ENCODE peak calls at places on chromosomes 11 and 22, in nine cellular contexts. F, D, K, V, X, L, U, C and H are unnamed samples.
A peak's percentile ranks its signal among the peaks of the same experiment; 100 is the strongest.

GRCh38 chr11:119284344-119285157 is 32.4 kb downstream of the MCAM start:
- DNase-seq in U (no peak), K (peak; percentile 13), C (no peak), X (no peak), L (no peak), F (no peak), D (no peak), V (peak; percentile 2), H (no peak)

GRCh38 chr11:46298699-46299424 is 21.4 kb downstream of the CREB3L1 start:
- DNase-seq in C (no peak), K (peak; percentile 83), D (no peak), L (no peak), X (no peak), V (no peak), F (no peak), U (no peak), H (no peak)

GRCh38 chr11:27471067-27471587 is 1.5 kb downstream of the LGR4 start:
- DNase-seq in L (no peak), V (no peak), C (no peak), K (no peak), D (no peak), F (peak; percentile 39), X (no peak), U (no peak), H (no peak)

GRCh38 chr11:75342231-75342918 is 9.1 kb downstream of the ARRB1 start:
- DNase-seq in U (no peak), X (no peak), F (peak; percentile 38), K (no peak), D (no peak), V (no peak), L (no peak), C (no peak), H (no peak)

GRCh38 chr22:19483481-19484244 is 3.9 kb downstream of the CDC45 start:
- DNase-seq in K (peak; percentile 86), L (peak; percentile 40), V (no peak), X (no peak), F (no peak), U (no peak), D (no peak), C (no peak), H (no peak)

GRCh38 chr11:2888266-2888968 is 2.8 kb upstream of the CDKN1C start:
- DNase-seq in F (peak; percentile 94), D (peak; percentile 96), K (peak; percentile 77), X (no peak), V (peak; percentile 52), L (no peak), C (peak; percentile 91), U (peak; percentile 99), H (no peak)

GRCh38 chr22:28882545-28882877 is 861 bp upstream of the ZNRF3 start:
- DNase-seq in C (no peak), V (no peak), F (no peak), D (no peak), L (no peak), U (no peak), X (no peak), K (no peak), H (no peak)

GRCh38 chr11:131356201-131356600 is 14.2 kb upstream of the NTM start:
- DNase-seq in L (no peak), D (no peak), V (no peak), X (no peak), C (no peak), K (no peak), F (no peak), U (no peak), H (no peak)

GRCh38 chr11:92837595-92837994 is 131.9 kb upstream of the MTNR1B start:
- DNase-seq in F (no peak), X (no peak), U (no peak), L (peak; percentile 73), K (no peak), D (no peak), C (no peak), V (no peak), H (no peak)

GRCh38 chr22:17638182-17638431 is 450 bp upstream of the BCL2L13 start:
- DNase-seq in V (no peak), L (peak; percentile 72), K (no peak), D (no peak), C (no peak), X (no peak), U (no peak), F (no peak), H (no peak)

GRCh38 chr11:46776878-46777277 is 57.9 kb downstream of the F2 start:
- DNase-seq in K (no peak), X (no peak), V (no peak), F (no peak), D (no peak), C (no peak), U (no peak), L (no peak), H (no peak)

DNA sequence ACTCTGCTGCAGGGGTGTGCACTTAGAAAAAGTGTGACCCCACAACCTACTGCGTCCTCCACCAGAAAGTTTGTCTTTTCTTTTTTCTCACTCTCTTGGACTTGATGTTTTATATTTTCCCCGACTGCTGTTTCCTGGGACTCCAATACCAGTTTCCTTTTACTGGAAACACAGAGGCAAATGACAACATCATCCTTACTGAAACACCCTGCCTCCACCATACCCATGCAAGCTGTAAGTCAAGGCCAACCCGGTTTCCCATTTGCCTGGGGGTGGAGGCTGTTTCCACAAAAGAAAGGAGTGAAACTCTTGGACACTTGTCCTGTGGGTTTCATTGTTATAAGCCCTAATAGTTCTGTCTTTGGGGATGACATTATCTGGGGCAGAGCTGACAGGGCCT is 68.9 kb upstream of the OR5AN1 start:
- DNase-seq in X (no peak), D (no peak), K (no peak), C (peak; percentile 54), U (no peak), F (no peak), L (no peak), V (no peak), H (no peak)
- TF ChIP-seq CTCF in X (no peak), D (no peak), K (no peak), C (no peak), U (no peak), F (no peak), L (no peak), V (no peak), H (no peak)

GRCh38 chr22:22368516-22368915 is 123.9 kb downstream of the VPREB1 start:
- DNase-seq in X (no peak), K (no peak), C (no peak), U (no peak), D (peak; percentile 34), V (no peak), L (no peak), F (no peak), H (no peak)

GRCh38 chr22:22369962-22370265 is 125.3 kb downstream of the VPREB1 start:
- DNase-seq in F (no peak), X (no peak), C (no peak), L (no peak), D (peak; percentile 73), U (no peak), V (no peak), K (no peak), H (no peak)

GRCh38 chr22:22374163-22374562 is 129.6 kb downstream of the VPREB1 start:
- DNase-seq in X (no peak), V (no peak), C (no peak), L (no peak), D (no peak), K (no peak), F (no peak), U (no peak), H (no peak)

GRCh38 chr22:22372063-22372462 is 127.5 kb downstream of the VPREB1 start:
- DNase-seq in V (no peak), C (no peak), X (no peak), L (no peak), F (no peak), K (no peak), D (peak; percentile 44), U (no peak), H (no peak)

DNA sequence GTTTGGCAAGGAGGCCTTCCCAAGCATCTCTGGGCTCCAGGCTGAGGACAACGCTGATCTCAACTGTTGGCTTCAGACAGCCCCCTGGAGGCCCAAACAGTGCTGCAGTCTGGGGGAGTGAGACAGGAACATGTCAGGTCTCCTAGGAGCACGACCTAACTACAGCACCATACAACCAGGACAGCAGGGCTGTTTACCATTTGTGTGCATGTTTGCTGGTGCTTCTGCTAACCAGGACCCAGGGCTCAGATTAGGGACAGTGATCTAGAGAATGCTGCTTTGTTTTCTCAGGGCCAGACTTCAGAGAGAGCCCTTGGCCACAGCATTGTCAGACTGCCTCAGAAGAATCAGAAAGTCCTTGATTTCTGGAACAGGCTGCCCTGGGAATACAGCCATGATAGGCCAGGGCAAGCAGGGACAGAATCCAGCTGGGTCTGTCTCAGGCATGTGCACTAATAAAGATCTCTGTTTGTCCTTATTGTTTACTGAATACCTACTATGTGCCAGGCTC is 126.5 kb downstream of the VPREB1 start:
- DNase-seq in V (no peak), K (no peak), F (no peak), L (no peak), U (no peak), X (no peak), C (no peak), D (peak; percentile 36), H (no peak)
- TF ChIP-seq CTCF in V (no peak), K (no peak), F (no peak), L (no peak), U (no peak), X (no peak), C (no peak), D (no peak), H (no peak)

GRCh38 chr22:30767656-30768055 is 73.0 kb downstream of the OSBP2 start:
- DNase-seq in V (no peak), C (no peak), L (no peak), X (no peak), K (no peak), U (no peak), D (no peak), F (peak; percentile 26), H (no peak)

DNA sequence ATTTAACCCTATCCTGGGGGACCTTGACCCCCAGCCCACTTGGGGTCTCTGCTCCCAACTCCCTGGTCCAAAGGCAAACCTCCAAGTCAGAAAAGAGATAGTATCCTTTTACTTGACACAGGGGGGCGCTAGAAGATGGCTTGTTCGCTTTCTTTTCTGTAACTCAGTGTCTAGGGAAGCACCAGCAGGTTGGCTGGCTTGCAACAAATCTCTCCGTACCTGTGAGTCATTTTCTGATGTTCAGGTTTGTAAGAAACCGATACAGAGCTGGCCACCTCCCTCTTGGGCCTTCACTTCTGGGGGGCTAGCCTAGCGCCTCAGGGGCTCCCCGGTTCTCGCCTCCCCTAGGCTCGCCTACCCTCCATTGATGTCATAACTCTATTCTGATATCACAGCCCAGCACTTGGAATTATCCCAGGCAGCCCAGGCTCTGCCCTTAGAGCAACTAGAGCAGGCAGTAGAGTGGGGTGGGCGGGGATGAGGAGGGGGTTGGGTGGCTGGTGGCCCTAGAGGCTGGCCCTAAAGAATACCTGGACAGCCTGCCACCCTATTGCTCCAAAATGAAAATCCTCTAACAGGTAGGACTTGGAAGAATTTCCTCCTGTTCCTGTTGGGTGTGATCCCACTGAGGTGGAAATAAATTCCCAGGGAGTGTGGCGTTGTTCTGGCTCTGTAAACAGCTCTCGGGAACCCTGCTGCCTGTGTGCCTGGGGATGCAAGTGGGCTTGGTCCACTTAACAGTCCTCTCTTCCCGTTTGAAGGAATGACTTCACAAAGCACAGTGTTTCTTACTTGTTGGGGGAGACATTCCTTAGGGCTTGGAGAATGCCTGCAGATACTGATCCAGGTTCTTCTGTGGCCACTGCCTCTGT is 69.4 kb downstream of the OSBP2 start:
- DNase-seq in D (no peak), K (peak; percentile 58), X (no peak), V (peak; percentile 55), F (peak; percentile 56), C (no peak), U (peak; percentile 51), L (peak; percentile 44), H (no peak)
- TF ChIP-seq CTCF in D (peak; percentile 76), K (peak; percentile 56), X (peak; percentile 44), V (peak; percentile 66), F (peak; percentile 51), C (peak; percentile 51), U (peak; percentile 88), L (peak; percentile 94), H (peak; percentile 87)

GRCh38 chr11:100841711-100842407 is 154.8 kb downstream of the ARHGAP42 start:
- DNase-seq in L (no peak), D (no peak), V (no peak), X (no peak), C (no peak), F (no peak), K (no peak), U (no peak), H (no peak)
- TF ChIP-seq CTCF in L (no peak), D (no peak), V (no peak), X (no peak), C (peak; percentile 3), F (no peak), K (no peak), U (no peak), H (no peak)